ENCODE peak calls at places on chromosomes 16 and 17, in nine cellular contexts. L is CD8-positive, alpha-beta memory T cell; B is esophagus muscularis mucosa; Z is GM23248; Q is body of pancreas; W is colonic mucosa; K is mammary epithelial cell; R is aorta; U is Peyer's patch. A is an unnamed sample.

GRCh38 chr17:81232616-81233241 is 6.1 kb downstream of the TEPSIN start:
- DNase-seq in U (no peak), W (no peak), Q (no peak), B (no peak), K (no peak), L (no peak), Z (no peak), R (no peak), A (no peak)

GRCh38 chr17:40561871-40562611 is 3.2 kb downstream of the CCR7 start:
- DNase-seq in W (no peak), Z (peak; percentile 28), K (no peak), B (peak; percentile 64), L (peak; percentile 73), R (peak; percentile 51), Q (no peak), U (no peak), A (no peak)

GRCh38 chr16:89958068-89958467 is 9.5 kb downstream of the DEF8 start:
- DNase-seq in Z (peak; percentile 15), U (no peak), W (no peak), Q (peak; percentile 19), R (no peak), K (no peak), B (no peak), L (no peak), A (peak; percentile 68)

GRCh38 chr16:89334050-89334449 is 116.5 kb downstream of the ZNF778 start:
- DNase-seq in B (no peak), Q (no peak), L (no peak), Z (no peak), K (no peak), R (no peak), U (no peak), W (no peak), A (no peak)

GRCh38 chr17:27456681-27457404 is 595 bp downstream of the KSR1 start:
- DNase-seq in W (no peak), R (peak; percentile 83), Z (peak; percentile 38), Q (no peak), B (no peak), L (no peak), K (no peak), U (peak; percentile 50), A (no peak)

GRCh38 chr16:53235851-53236250 is 181.1 kb downstream of the CHD9 start:
- DNase-seq in W (no peak), K (no peak), U (no peak), B (no peak), Z (peak; percentile 41), Q (no peak), L (no peak), R (no peak), A (no peak)

GRCh38 chr17:18326039-18326438 is 10.9 kb downstream of the SMCR8 start:
- DNase-seq in Q (no peak), L (no peak), W (no peak), B (no peak), Z (no peak), R (no peak), K (no peak), U (no peak), A (no peak)

GRCh38 chr16:81066700-81067099 is 10.3 kb downstream of the C16orf46 start:
- DNase-seq in K (no peak), Q (no peak), U (no peak), B (no peak), Z (no peak), W (no peak), R (no peak), L (no peak), A (no peak)

GRCh38 chr16:87371261-87371866 is 12.2 kb downstream of the FBXO31 start:
- DNase-seq in U (no peak), W (no peak), Z (no peak), L (no peak), Q (no peak), B (no peak), K (no peak), R (peak; percentile 30), A (peak; percentile 59)

GRCh38 chr16:60902114-60902513 is 1134.1 kb downstream of the CDH8 start:
- DNase-seq in Z (no peak), W (no peak), Q (no peak), L (no peak), R (no peak), K (no peak), B (no peak), U (no peak), A (no peak)

GRCh38 chr16:27515874-27516353 is 33.8 kb downstream of the GTF3C1 start:
- DNase-seq in W (no peak), K (peak; percentile 11), R (peak; percentile 55), L (no peak), U (no peak), Z (peak; percentile 47), B (no peak), Q (peak; percentile 40), A (no peak)

GRCh38 chr16:87579691-87580090 is 22.6 kb upstream of the JPH3 start:
- DNase-seq in Q (no peak), R (no peak), W (no peak), K (no peak), B (no peak), U (no peak), Z (no peak), L (no peak), A (no peak)

GRCh38 chr17:66526827-66527226 is 224.4 kb downstream of the PRKCA start:
- DNase-seq in Z (no peak), K (no peak), Q (no peak), R (no peak), U (no peak), L (no peak), W (no peak), B (no peak), A (peak; percentile 95)

GRCh38 chr17:35338230-35338629 is 35.2 kb downstream of the SLFN11 start:
- DNase-seq in Q (no peak), L (no peak), W (no peak), B (no peak), R (no peak), Z (no peak), K (no peak), U (no peak), A (no peak)

GRCh38 chr16:79532785-79533184 is 67.8 kb downstream of the MAF start:
- DNase-seq in Z (no peak), L (no peak), U (no peak), W (no peak), B (no peak), K (peak; percentile 9), Q (no peak), R (no peak), A (no peak)

GRCh38 chr16:65876624-65877023 is 489.9 kb upstream of the CDH5 start:
- DNase-seq in U (no peak), K (no peak), B (no peak), R (no peak), L (no peak), Q (no peak), Z (peak; percentile 19), W (no peak), A (no peak)

GRCh38 chr17:43641416-43641815 is 20.3 kb downstream of the MEOX1 start:
- DNase-seq in B (no peak), Z (no peak), U (no peak), R (no peak), L (no peak), Q (no peak), W (no peak), K (no peak), A (no peak)

GRCh38 chr17:73309727-73310555 is 1.9 kb downstream of the CDC42EP4 start:
- DNase-seq in Q (peak; percentile 91), L (no peak), U (peak; percentile 87), B (no peak), Z (peak; percentile 58), K (no peak), W (peak; percentile 80), R (no peak), A (peak; percentile 56)
- H3K4me3 ChIP-seq in Q (peak overlapping the region; percentile 91), L (peak overlapping the region; percentile 74), U (peak overlapping the region; percentile 89), B (peak overlapping the region; percentile 98), Z (peak overlapping the region; percentile 92), K (peak overlapping the region; percentile 88), W (peak overlapping the region; percentile 97), R (peak overlapping the region; percentile 37), A (peak overlapping the region; percentile 77)

GRCh38 chr17:45310380-45311324 is 6.2 kb downstream of the MAP3K14 start:
- DNase-seq in Z (no peak), W (peak; percentile 88), L (no peak), U (peak; percentile 86), K (no peak), R (no peak), B (no peak), Q (peak; percentile 92), A (peak; percentile 74)
- H3K4me1 ChIP-seq in Z (peaks cover 77% of the 10 kb centered on the region), W (peaks cover 62% of the 10 kb centered on the region), L (peaks cover 92% of the 10 kb centered on the region), U (peaks cover 46% of the 10 kb centered on the region), K (peaks cover 56% of the 10 kb centered on the region), R (peaks cover 13% of the 10 kb centered on the region), B (peaks cover 100% of the 10 kb centered on the region), Q (peaks cover 98% of the 10 kb centered on the region), A (peaks cover 30% of the 10 kb centered on the region)

DNA sequence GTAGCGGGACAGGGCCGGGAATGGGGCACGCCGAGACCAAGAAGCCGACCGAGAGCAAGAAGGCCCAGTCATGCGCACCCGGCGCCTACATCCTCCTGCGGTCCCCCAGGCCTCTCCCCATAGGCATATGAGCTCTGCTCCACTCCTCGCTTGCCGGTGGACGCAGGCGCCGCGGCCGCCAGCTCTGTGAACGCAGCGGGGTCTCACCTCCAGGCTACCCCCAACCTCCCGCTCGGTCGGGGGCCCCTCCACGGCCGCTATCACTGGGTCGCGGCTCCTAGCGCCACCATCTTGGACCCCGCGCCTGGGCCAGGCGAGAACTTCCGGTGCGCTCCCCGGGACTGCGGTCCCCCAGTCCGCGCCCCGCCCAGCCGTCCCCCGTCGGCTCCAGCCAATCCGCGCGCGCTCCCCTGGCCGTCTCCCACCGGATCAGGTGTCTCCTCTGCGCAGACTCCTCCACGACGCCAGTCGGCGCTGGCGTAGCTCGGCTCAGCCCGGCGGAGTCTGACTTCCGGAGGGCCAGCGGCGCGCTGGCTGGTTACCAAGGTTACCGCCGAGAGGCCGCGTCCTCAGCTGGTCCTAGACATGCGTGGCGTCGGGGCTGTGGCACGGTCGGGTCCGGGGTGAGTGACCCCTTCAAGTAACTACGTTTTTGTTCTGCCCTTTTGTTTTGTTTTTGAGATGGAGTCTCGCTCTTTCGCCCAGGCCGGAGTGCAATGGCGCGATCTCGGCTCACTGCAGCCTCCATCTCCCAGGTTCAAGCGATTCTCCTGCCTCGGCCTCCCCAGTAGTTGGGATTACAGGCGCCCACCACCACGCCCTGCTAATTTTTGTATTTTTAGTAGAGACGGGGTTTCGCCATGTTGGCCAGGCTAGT is at the start of gene ZNF594:
- DNase-seq in B (peak; percentile 98), Q (peak; percentile 97), L (peak; percentile 95), K (peak; percentile 91), Z (peak; percentile 98), R (peak; percentile 99), U (peak; percentile 98), W (peak; percentile 97), A (peak; percentile 95)
- H3K9me3 ChIP-seq in B (peaks cover 24% of the 10 kb centered on the region), Q (no peaks in the 10 kb centered on the region), L (peaks cover 3% of the 10 kb centered on the region), K (peaks cover 21% of the 10 kb centered on the region), Z (peaks cover 3% of the 10 kb centered on the region), R (peaks cover 7% of the 10 kb centered on the region), U (no peaks in the 10 kb centered on the region), W (no peaks in the 10 kb centered on the region), A (no peaks in the 10 kb centered on the region)

GRCh38 chr16:82954224-82954929 is 327.6 kb downstream of the CDH13 start:
- DNase-seq in Q (no peak), Z (peak; percentile 69), R (no peak), W (no peak), L (no peak), K (no peak), U (no peak), B (no peak), A (no peak)

GRCh38 chr16:82960923-82961322 is 334.2 kb downstream of the CDH13 start:
- DNase-seq in W (no peak), U (no peak), L (no peak), Q (no peak), K (no peak), B (no peak), R (no peak), Z (no peak), A (no peak)

GRCh38 chr16:82955836-82956348 is 329.1 kb downstream of the CDH13 start:
- DNase-seq in W (no peak), L (peak; percentile 4), U (no peak), B (no peak), K (no peak), Q (no peak), Z (no peak), R (no peak), A (no peak)

GRCh38 chr16:82957212-82957611 is 330.4 kb downstream of the CDH13 start:
- DNase-seq in R (no peak), W (no peak), Z (no peak), K (no peak), B (no peak), Q (no peak), L (no peak), U (no peak), A (no peak)
- H3K4me3 ChIP-seq in R (no peak overlapping the region), W (no peak overlapping the region), Z (no peak overlapping the region), K (no peak overlapping the region), B (no peak overlapping the region), Q (no peak overlapping the region), L (no peak overlapping the region), U (no peak overlapping the region), A (no peak overlapping the region)

A was measured in SJCRH30.